ENCODE peak calls at places on chromosome 11, in seven cellular contexts. One of them, this sample, is unnamed.

GRCh38 chr11:13333456-13333957 is 55.9 kb downstream of the BMAL1 start:
- DNase-seq in K562: no peak
- DNase-seq in fibroblast of villous mesenchyme: no peak
- DNase-seq in foreskin keratinocyte: no peak
- DNase-seq in Caco-2: peak
- DNase-seq in foreskin fibroblast: peak
- DNase-seq in cardiac fibroblast: no peak
- DNase-seq in this sample: no peak

GRCh38 chr11:17921620-17922473 is 91.0 kb downstream of the SERGEF start:
- DNase-seq in K562: no peak
- DNase-seq in cardiac fibroblast: peak
- DNase-seq in fibroblast of villous mesenchyme: peak
- DNase-seq in foreskin keratinocyte: no peak
- DNase-seq in foreskin fibroblast: peak
- DNase-seq in Caco-2: no peak
- DNase-seq in this sample: no peak

GRCh38 chr11:110772863-110773262 is 60.6 kb upstream of the ARHGAP20 start:
- DNase-seq in cardiac fibroblast: no peak
- DNase-seq in foreskin fibroblast: no peak
- DNase-seq in K562: no peak
- DNase-seq in fibroblast of villous mesenchyme: no peak
- DNase-seq in foreskin keratinocyte: no peak
- DNase-seq in Caco-2: peak
- DNase-seq in this sample: no peak

GRCh38 chr11:67409261-67409666 is 5.4 kb downstream of the TBC1D10C start:
- DNase-seq in foreskin keratinocyte: no peak
- DNase-seq in cardiac fibroblast: no peak
- DNase-seq in foreskin fibroblast: no peak
- DNase-seq in fibroblast of villous mesenchyme: no peak
- DNase-seq in Caco-2: no peak
- DNase-seq in K562: no peak
- DNase-seq in this sample: no peak

GRCh38 chr11:92329137-92329536 is 104.5 kb downstream of the FAT3 start:
- DNase-seq in K562: no peak
- DNase-seq in Caco-2: no peak
- DNase-seq in foreskin fibroblast: no peak
- DNase-seq in cardiac fibroblast: no peak
- DNase-seq in foreskin keratinocyte: no peak
- DNase-seq in fibroblast of villous mesenchyme: no peak
- DNase-seq in this sample: no peak

GRCh38 chr11:46724088-46724487 is 5.1 kb downstream of the F2 start:
- DNase-seq in Caco-2: no peak
- DNase-seq in cardiac fibroblast: no peak
- DNase-seq in fibroblast of villous mesenchyme: no peak
- DNase-seq in foreskin fibroblast: no peak
- DNase-seq in foreskin keratinocyte: no peak
- DNase-seq in K562: no peak
- DNase-seq in this sample: no peak

GRCh38 chr11:46203746-46204145 is 73.7 kb upstream of the CREB3L1 start:
- DNase-seq in cardiac fibroblast: no peak
- DNase-seq in foreskin keratinocyte: no peak
- DNase-seq in K562: no peak
- DNase-seq in foreskin fibroblast: no peak
- DNase-seq in Caco-2: no peak
- DNase-seq in fibroblast of villous mesenchyme: no peak
- DNase-seq in this sample: no peak

GRCh38 chr11:66139817-66140216 is 69.7 kb downstream of the PACS1 start:
- DNase-seq in foreskin fibroblast: no peak
- DNase-seq in K562: no peak
- DNase-seq in cardiac fibroblast: no peak
- DNase-seq in Caco-2: no peak
- DNase-seq in foreskin keratinocyte: no peak
- DNase-seq in fibroblast of villous mesenchyme: no peak
- DNase-seq in this sample: no peak

GRCh38 chr11:58330861-58331260 is 28.0 kb downstream of the OR5B17 start:
- DNase-seq in foreskin fibroblast: peak
- DNase-seq in K562: no peak
- DNase-seq in foreskin keratinocyte: peak
- DNase-seq in cardiac fibroblast: no peak
- DNase-seq in fibroblast of villous mesenchyme: peak
- DNase-seq in Caco-2: no peak
- DNase-seq in this sample: no peak

GRCh38 chr11:84969103-84969502 is 658.0 kb downstream of the DLG2 start:
- DNase-seq in Caco-2: no peak
- DNase-seq in fibroblast of villous mesenchyme: no peak
- DNase-seq in foreskin fibroblast: no peak
- DNase-seq in cardiac fibroblast: peak
- DNase-seq in K562: no peak
- DNase-seq in foreskin keratinocyte: no peak
- DNase-seq in this sample: peak

GRCh38 chr11:2577071-2578005 is 122.5 kb downstream of the KCNQ1OT1 start:
- DNase-seq in K562: no peak
- DNase-seq in foreskin keratinocyte: no peak
- DNase-seq in fibroblast of villous mesenchyme: no peak
- DNase-seq in cardiac fibroblast: no peak
- DNase-seq in Caco-2: peak
- DNase-seq in foreskin fibroblast: no peak
- DNase-seq in this sample: no peak

GRCh38 chr11:111063711-111064110 is 181.8 kb upstream of the POU2AF2 start:
- DNase-seq in fibroblast of villous mesenchyme: no peak
- DNase-seq in cardiac fibroblast: peak
- DNase-seq in foreskin fibroblast: peak
- DNase-seq in foreskin keratinocyte: no peak
- DNase-seq in K562: no peak
- DNase-seq in Caco-2: no peak
- DNase-seq in this sample: no peak

GRCh38 chr11:112728288-112728687 is 232.9 kb upstream of the NCAM1 start:
- DNase-seq in cardiac fibroblast: no peak
- DNase-seq in Caco-2: no peak
- DNase-seq in foreskin keratinocyte: no peak
- DNase-seq in fibroblast of villous mesenchyme: no peak
- DNase-seq in foreskin fibroblast: no peak
- DNase-seq in K562: no peak
- DNase-seq in this sample: no peak

GRCh38 chr11:75800728-75801361 is 14.2 kb upstream of the UVRAG start:
- DNase-seq in fibroblast of villous mesenchyme: no peak
- DNase-seq in cardiac fibroblast: no peak
- DNase-seq in foreskin fibroblast: no peak
- DNase-seq in Caco-2: no peak
- DNase-seq in foreskin keratinocyte: no peak
- DNase-seq in K562: no peak
- DNase-seq in this sample: no peak

GRCh38 chr11:27119396-27119795 is 78.8 kb downstream of the BBOX1 start:
- DNase-seq in cardiac fibroblast: no peak
- DNase-seq in K562: no peak
- DNase-seq in foreskin fibroblast: no peak
- DNase-seq in fibroblast of villous mesenchyme: no peak
- DNase-seq in Caco-2: no peak
- DNase-seq in foreskin keratinocyte: no peak
- DNase-seq in this sample: no peak

GRCh38 chr11:61922539-61922938 is 5.2 kb upstream of the RAB3IL1 start:
- DNase-seq in foreskin keratinocyte: no peak
- DNase-seq in foreskin fibroblast: peak
- DNase-seq in fibroblast of villous mesenchyme: peak
- DNase-seq in Caco-2: no peak
- DNase-seq in K562: peak
- DNase-seq in cardiac fibroblast: peak
- DNase-seq in this sample: peak

GRCh38 chr11:74646215-74646614 is 53.8 kb downstream of the POLD3 start:
- DNase-seq in cardiac fibroblast: no peak
- DNase-seq in K562: no peak
- DNase-seq in foreskin keratinocyte: no peak
- DNase-seq in foreskin fibroblast: no peak
- DNase-seq in fibroblast of villous mesenchyme: no peak
- DNase-seq in Caco-2: no peak
- DNase-seq in this sample: no peak

GRCh38 chr11:355581-356458 is 13.5 kb upstream of the B4GALNT4 start:
- DNase-seq in K562: peak
- DNase-seq in fibroblast of villous mesenchyme: peak
- DNase-seq in cardiac fibroblast: peak
- DNase-seq in Caco-2: peak
- DNase-seq in foreskin keratinocyte: peak
- DNase-seq in foreskin fibroblast: peak
- DNase-seq in this sample: peak

GRCh38 chr11:3796346-3796745 is 1.0 kb downstream of the NUP98 start:
- DNase-seq in K562: no peak
- DNase-seq in cardiac fibroblast: no peak
- DNase-seq in fibroblast of villous mesenchyme: no peak
- DNase-seq in foreskin keratinocyte: no peak
- DNase-seq in foreskin fibroblast: no peak
- DNase-seq in Caco-2: no peak
- DNase-seq in this sample: no peak

GRCh38 chr11:8028766-8029165 is 41.6 kb downstream of the EIF3F start:
- DNase-seq in K562: no peak
- DNase-seq in foreskin fibroblast: no peak
- DNase-seq in foreskin keratinocyte: no peak
- DNase-seq in Caco-2: no peak
- DNase-seq in cardiac fibroblast: no peak
- DNase-seq in fibroblast of villous mesenchyme: no peak
- DNase-seq in this sample: no peak

GRCh38 chr11:70480711-70481110 is 82.4 kb downstream of the CTTN start:
- DNase-seq in Caco-2: no peak
- DNase-seq in foreskin fibroblast: no peak
- DNase-seq in K562: no peak
- DNase-seq in cardiac fibroblast: no peak
- DNase-seq in foreskin keratinocyte: no peak
- DNase-seq in fibroblast of villous mesenchyme: no peak
- DNase-seq in this sample: no peak

GRCh38 chr11:115220881-115221280 is 283.3 kb downstream of the CADM1 start:
- DNase-seq in K562: no peak
- DNase-seq in foreskin fibroblast: no peak
- DNase-seq in cardiac fibroblast: no peak
- DNase-seq in fibroblast of villous mesenchyme: no peak
- DNase-seq in foreskin keratinocyte: no peak
- DNase-seq in Caco-2: no peak
- DNase-seq in this sample: no peak

GRCh38 chr11:134361241-134361640 is 29.5 kb downstream of the GLB1L2 start:
- DNase-seq in fibroblast of villous mesenchyme: no peak
- DNase-seq in cardiac fibroblast: no peak
- DNase-seq in foreskin fibroblast: no peak
- DNase-seq in foreskin keratinocyte: no peak
- DNase-seq in Caco-2: no peak
- DNase-seq in K562: no peak
- DNase-seq in this sample: no peak

GRCh38 chr11:113778111-113778910 is 1.3 kb upstream of the CLDN25 start:
- DNase-seq in cardiac fibroblast: peak
- DNase-seq in foreskin keratinocyte: peak
- DNase-seq in fibroblast of villous mesenchyme: peak
- DNase-seq in K562: no peak
- DNase-seq in foreskin fibroblast: peak
- DNase-seq in Caco-2: no peak
- DNase-seq in this sample: no peak

GRCh38 chr11:103543456-103543855 is 434.2 kb downstream of the DYNC2H1 start:
- DNase-seq in foreskin fibroblast: no peak
- DNase-seq in fibroblast of villous mesenchyme: no peak
- DNase-seq in foreskin keratinocyte: no peak
- DNase-seq in cardiac fibroblast: no peak
- DNase-seq in K562: no peak
- DNase-seq in Caco-2: no peak
- DNase-seq in this sample: no peak

GRCh38 chr11:133787379-133788103 is 57.8 kb downstream of the SPATA19 start:
- DNase-seq in foreskin fibroblast: no peak
- DNase-seq in fibroblast of villous mesenchyme: no peak
- DNase-seq in K562: no peak
- DNase-seq in Caco-2: no peak
- DNase-seq in foreskin keratinocyte: no peak
- DNase-seq in cardiac fibroblast: peak
- DNase-seq in this sample: peak

DNA sequence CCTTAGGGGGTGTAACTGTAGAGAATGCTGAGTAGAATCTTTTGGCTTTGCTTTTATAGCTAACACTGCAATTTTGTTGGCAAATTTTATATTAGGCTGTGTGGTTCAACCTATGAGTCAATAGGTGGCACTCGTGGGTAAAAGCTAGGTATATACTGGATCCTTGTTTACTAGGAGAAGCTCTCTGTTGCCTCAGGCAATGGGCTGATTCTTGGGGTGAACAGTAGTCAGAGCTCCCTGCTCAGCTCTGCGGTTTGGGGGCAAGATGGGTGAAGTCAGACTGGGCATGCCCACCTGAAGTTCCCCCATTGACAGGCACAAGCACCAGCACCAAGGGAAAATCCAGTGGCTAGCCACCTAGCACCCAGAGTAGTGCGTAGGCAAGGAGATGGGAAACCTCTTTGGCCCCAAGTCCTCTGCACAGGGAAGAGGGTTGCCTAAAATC is 238.7 kb downstream of the FAM181B start:
- DNase-seq in foreskin fibroblast: no peak
- DNase-seq in Caco-2: peak
- DNase-seq in K562: no peak
- DNase-seq in foreskin keratinocyte: no peak
- DNase-seq in fibroblast of villous mesenchyme: no peak
- DNase-seq in cardiac fibroblast: no peak
- DNase-seq in this sample: no peak
- TF ChIP-seq CTCF in foreskin fibroblast: no peak
- TF ChIP-seq CTCF in Caco-2: peak
- TF ChIP-seq CTCF in K562: no peak
- TF ChIP-seq CTCF in foreskin keratinocyte: peak
- TF ChIP-seq CTCF in fibroblast of villous mesenchyme: no peak
- TF ChIP-seq CTCF in cardiac fibroblast: no peak
- TF ChIP-seq CTCF in this sample: no peak

GRCh38 chr11:32333335-32333991 is 101.9 kb downstream of the WT1 start:
- DNase-seq in cardiac fibroblast: peak
- DNase-seq in fibroblast of villous mesenchyme: peak
- DNase-seq in foreskin keratinocyte: no peak
- DNase-seq in K562: no peak
- DNase-seq in Caco-2: no peak
- DNase-seq in foreskin fibroblast: peak
- DNase-seq in this sample: peak
- TF ChIP-seq CTCF in cardiac fibroblast: peak
- TF ChIP-seq CTCF in fibroblast of villous mesenchyme: peak
- TF ChIP-seq CTCF in foreskin keratinocyte: peak
- TF ChIP-seq CTCF in K562: peak
- TF ChIP-seq CTCF in Caco-2: no peak
- TF ChIP-seq CTCF in foreskin fibroblast: peak
- TF ChIP-seq CTCF in this sample: no peak

GRCh38 chr11:10688401-10688800 is 5.2 kb downstream of the IRAG1 start:
- DNase-seq in Caco-2: no peak
- DNase-seq in foreskin keratinocyte: peak
- DNase-seq in K562: peak
- DNase-seq in cardiac fibroblast: no peak
- DNase-seq in fibroblast of villous mesenchyme: no peak
- DNase-seq in foreskin fibroblast: no peak
- DNase-seq in this sample: no peak
- TF ChIP-seq CTCF in Caco-2: no peak
- TF ChIP-seq CTCF in foreskin keratinocyte: peak
- TF ChIP-seq CTCF in K562: peak
- TF ChIP-seq CTCF in cardiac fibroblast: peak
- TF ChIP-seq CTCF in fibroblast of villous mesenchyme: peak
- TF ChIP-seq CTCF in foreskin fibroblast: peak
- TF ChIP-seq CTCF in this sample: no peak

DNA sequence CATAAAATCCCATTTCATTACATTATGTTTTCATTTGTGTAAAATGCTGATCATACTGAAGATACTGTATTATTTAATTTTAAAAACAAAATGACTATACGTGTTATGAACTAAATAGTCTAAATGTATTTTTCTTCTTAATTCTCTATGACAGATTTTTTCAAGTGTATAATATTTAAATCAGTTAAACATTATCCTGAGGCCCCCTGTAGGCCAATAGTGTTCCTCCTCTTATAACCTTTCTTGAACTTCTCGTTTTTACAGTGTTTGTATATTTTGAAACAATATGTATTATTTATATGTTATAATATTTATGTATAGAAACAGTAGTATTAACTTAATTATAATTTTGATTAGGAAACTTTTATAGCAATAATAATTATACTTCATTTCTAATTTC is 151.1 kb upstream of the CHORDC1 start:
- DNase-seq in fibroblast of villous mesenchyme: no peak
- DNase-seq in Caco-2: no peak
- DNase-seq in cardiac fibroblast: no peak
- DNase-seq in K562: no peak
- DNase-seq in foreskin fibroblast: no peak
- DNase-seq in foreskin keratinocyte: no peak
- DNase-seq in this sample: no peak
- TF ChIP-seq CTCF in fibroblast of villous mesenchyme: no peak
- TF ChIP-seq CTCF in Caco-2: peak
- TF ChIP-seq CTCF in cardiac fibroblast: no peak
- TF ChIP-seq CTCF in K562: no peak
- TF ChIP-seq CTCF in foreskin fibroblast: no peak
- TF ChIP-seq CTCF in foreskin keratinocyte: no peak
- TF ChIP-seq CTCF in this sample: no peak

This sample was measured in heart right ventricle.